ENCODE peak calls at places on chromosomes 5 and 9, in six cellular contexts. Q is HT-29, J is astrocyte of the hippocampus, L is left colon, N is kidney tubule cell, G is SW 1271. A is an unnamed sample.

GRCh38 chr5:53425598-53426516 is 54.6 kb upstream of the FST start:
- DNase-seq in Q (peak; percentile 66), J (no peak), L (peak; percentile 27), N (no peak), G (peak; percentile 31), A (no peak)

GRCh38 chr9:81906656-81907055 is 21.6 kb upstream of the SPATA31D4 start:
- DNase-seq in Q (no peak), J (peak; percentile 32), L (no peak), N (no peak), G (no peak), A (no peak)

GRCh38 chr9:37798677-37799076 is 1.9 kb upstream of the DCAF10 start:
- DNase-seq in Q (no peak), J (no peak), L (no peak), N (no peak), G (no peak), A (no peak)

GRCh38 chr5:66876266-66876807 is 280.1 kb downstream of the MAST4 start:
- DNase-seq in Q (no peak), J (no peak), L (no peak), N (no peak), G (no peak), A (no peak)

GRCh38 chr9:89743216-89743575 is 138.4 kb downstream of the GADD45G start:
- DNase-seq in Q (no peak), J (no peak), L (no peak), N (no peak), G (no peak), A (no peak)

GRCh38 chr9:114343471-114344187 is 14.0 kb downstream of the ORM2 start:
- DNase-seq in Q (no peak), J (no peak), L (no peak), N (no peak), G (no peak), A (no peak)

GRCh38 chr5:41903382-41903891 is 707 bp upstream of the RIMOC1 start:
- DNase-seq in Q (no peak), J (no peak), L (no peak), N (no peak), G (no peak), A (no peak)

GRCh38 chr5:156798201-156798600 is 51.9 kb upstream of the PPP1R2B start:
- DNase-seq in Q (no peak), J (no peak), L (no peak), N (no peak), G (no peak), A (no peak)

GRCh38 chr9:88184986-88185385 is 46.7 kb upstream of the SPATA31C2 start:
- DNase-seq in Q (no peak), J (peak; percentile 18), L (no peak), N (no peak), G (no peak), A (no peak)

GRCh38 chr5:168479166-168479565 is 7.1 kb upstream of the RARS1 start:
- DNase-seq in Q (no peak), J (no peak), L (no peak), N (no peak), G (no peak), A (no peak)

GRCh38 chr5:86866036-86866435 is 248.3 kb downstream of the COX7C start:
- DNase-seq in Q (no peak), J (peak; percentile 15), L (no peak), N (no peak), G (no peak), A (no peak)

GRCh38 chr5:2441496-2442180 is 309.8 kb downstream of the IRX2 start:
- DNase-seq in Q (no peak), J (no peak), L (no peak), N (no peak), G (no peak), A (no peak)

GRCh38 chr9:130971294-130971849 is 32.3 kb upstream of the FIBCD1 start:
- DNase-seq in Q (no peak), J (no peak), L (no peak), N (no peak), G (no peak), A (no peak)

GRCh38 chr5:79020861-79021561 is 35.9 kb upstream of the ARSB start:
- DNase-seq in Q (peak; percentile 72), J (peak; percentile 88), L (peak; percentile 53), N (peak; percentile 84), G (peak; percentile 49), A (peak; percentile 49)

GRCh38 chr5:138177936-138178515 is 404 bp downstream of the BRD8 start:
- DNase-seq in Q (peak; percentile 53), J (peak; percentile 50), L (peak; percentile 59), N (peak; percentile 19), G (peak; percentile 65), A (no peak)

GRCh38 chr9:128372188-128372641 is 1.0 kb downstream of the URM1 start:
- DNase-seq in Q (peak; percentile 21), J (peak; percentile 50), L (peak; percentile 23), N (peak; percentile 30), G (no peak), A (no peak)

GRCh38 chr9:19122490-19123042 is 4.7 kb downstream of the PLIN2 start:
- DNase-seq in Q (no peak), J (no peak), L (no peak), N (no peak), G (no peak), A (no peak)

GRCh38 chr9:16106211-16106610 is 553.4 kb downstream of the CCDC171 start:
- DNase-seq in Q (no peak), J (peak; percentile 61), L (no peak), N (no peak), G (no peak), A (no peak)

A was measured in KG1.